ENCODE peak calls at places on chromosomes 2 and 18, in eight cellular contexts. Z is A549; E is neural progenitor cell; U is CD8-positive, alpha-beta T cell; M is colonic mucosa; P is AG10803; T is prostate gland; V is IMR-90. B is an unnamed sample.

GRCh38 chr2:85737961-85738360 is 15.8 kb upstream of the ATOH8 start:
- DNase-seq in Z (no peak), E (no peak), U (no peak), M (no peak), P (no peak), T (no peak), V (no peak), B (no peak)

GRCh38 chr18:43278401-43278800 is 1.1 kb upstream of the SYT4 start:
- DNase-seq in Z (no peak), E (no peak), U (no peak), M (no peak), P (no peak), T (no peak), V (no peak), B (no peak)

GRCh38 chr2:201697899-201698298 is 545 bp downstream of the MPP4 start:
- DNase-seq in Z (no peak), E (no peak), U (no peak), M (no peak), P (peak), T (no peak), V (peak), B (no peak)

GRCh38 chr2:14256890-14257289 is 375.6 kb upstream of the LRATD1 start:
- DNase-seq in Z (no peak), E (peak), U (no peak), M (no peak), P (peak), T (no peak), V (no peak), B (no peak)

GRCh38 chr18:50623694-50624352 is 63.9 kb downstream of the MAPK4 start:
- DNase-seq in Z (no peak), E (no peak), U (no peak), M (no peak), P (no peak), T (no peak), V (no peak), B (no peak)

GRCh38 chr18:48803518-48803917 is 147.2 kb downstream of the SMAD7 start:
- DNase-seq in Z (no peak), E (no peak), U (no peak), M (peak), P (no peak), T (no peak), V (no peak), B (no peak)

GRCh38 chr2:70663411-70663810 is 104.6 kb downstream of the ADD2 start:
- DNase-seq in Z (no peak), E (no peak), U (no peak), M (no peak), P (no peak), T (no peak), V (no peak), B (no peak)

GRCh38 chr18:56469582-56469981 is 168.8 kb downstream of the TXNL1 start:
- DNase-seq in Z (no peak), E (no peak), U (no peak), M (no peak), P (no peak), T (no peak), V (peak), B (no peak)

GRCh38 chr18:36934884-36935283 is 106.0 kb downstream of the KIAA1328 start:
- DNase-seq in Z (no peak), E (no peak), U (no peak), M (no peak), P (peak), T (no peak), V (peak), B (no peak)

GRCh38 chr2:197292614-197293013 is 18.0 kb downstream of the ANKRD44 start:
- DNase-seq in Z (no peak), E (no peak), U (no peak), M (no peak), P (no peak), T (no peak), V (no peak), B (no peak)

GRCh38 chr2:233857511-233858118 is 3.3 kb upstream of the HJURP start:
- DNase-seq in Z (peak), E (peak), U (no peak), M (peak), P (no peak), T (no peak), V (no peak), B (no peak)

GRCh38 chr18:12516049-12516677 is 108.4 kb downstream of the PRELID3A start:
- DNase-seq in Z (no peak), E (no peak), U (no peak), M (no peak), P (no peak), T (no peak), V (peak), B (no peak)

GRCh38 chr2:105924271-105924670 is 179.6 kb downstream of the NCK2 start:
- DNase-seq in Z (no peak), E (no peak), U (no peak), M (no peak), P (no peak), T (no peak), V (no peak), B (no peak)

GRCh38 chr18:2570772-2571199 is 519 bp downstream of the METTL4 start:
- DNase-seq in Z (peak), E (peak), U (no peak), M (peak), P (peak), T (peak), V (peak), B (peak)

GRCh38 chr2:64852771-64853241 is 136.4 kb upstream of the SLC1A4 start:
- DNase-seq in Z (no peak), E (no peak), U (no peak), M (no peak), P (no peak), T (no peak), V (no peak), B (no peak)

GRCh38 chr2:219733746-219734145 is 106.3 kb downstream of the SLC4A3 start:
- DNase-seq in Z (no peak), E (no peak), U (no peak), M (no peak), P (no peak), T (no peak), V (no peak), B (no peak)

GRCh38 chr2:219733106-219733505 is 105.7 kb downstream of the SLC4A3 start:
- DNase-seq in Z (no peak), E (no peak), U (no peak), M (no peak), P (no peak), T (no peak), V (no peak), B (no peak)

GRCh38 chr2:219737270-219737691 is 109.9 kb downstream of the SLC4A3 start:
- DNase-seq in Z (peak), E (peak), U (no peak), M (no peak), P (no peak), T (no peak), V (peak), B (no peak)

GRCh38 chr2:219739061-219739460 is 111.6 kb downstream of the SLC4A3 start:
- DNase-seq in Z (no peak), E (no peak), U (no peak), M (no peak), P (peak), T (no peak), V (peak), B (no peak)

GRCh38 chr2:219736196-219736595 is 108.8 kb downstream of the SLC4A3 start:
- DNase-seq in Z (peak), E (peak), U (no peak), M (peak), P (peak), T (peak), V (peak), B (no peak)
- TF ChIP-seq CTCF in Z (peak), E (peak), U (peak), M (no peak), P (peak), T (peak), V (peak), B (peak)

DNA sequence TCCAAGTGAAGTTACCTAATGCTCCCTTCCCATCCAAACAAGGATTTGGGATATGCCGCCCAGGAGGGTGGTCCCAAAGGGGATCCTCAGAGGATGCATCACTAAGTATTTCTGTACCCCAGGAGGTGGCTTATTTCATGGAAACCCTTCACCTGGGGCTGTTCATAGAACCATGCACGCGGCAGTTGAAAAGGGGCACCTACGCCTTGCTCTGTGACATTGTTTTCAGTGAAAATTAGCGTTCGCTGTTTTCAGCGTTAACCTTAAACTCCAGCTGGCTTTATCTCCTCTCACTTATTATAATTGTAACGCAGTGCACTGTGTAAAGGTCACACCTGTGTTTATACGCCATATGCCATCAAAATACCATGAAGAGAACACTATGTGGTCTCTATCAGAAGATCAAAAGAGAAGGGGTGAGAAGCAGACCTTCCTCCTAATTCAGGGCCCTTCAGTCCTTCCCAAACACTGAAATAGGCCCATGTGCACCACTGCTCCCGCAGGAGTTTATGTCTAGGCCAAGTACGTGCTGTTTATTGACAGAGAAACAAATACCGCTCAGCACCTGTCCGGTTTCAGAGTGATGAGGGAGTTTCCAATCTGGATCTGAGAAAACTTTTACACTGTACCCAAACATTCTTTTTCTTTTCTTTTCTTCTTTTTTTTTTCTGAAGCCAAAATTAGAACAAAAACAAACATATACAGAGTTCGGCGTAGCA is 162.1 kb downstream of the BCL2 start:
- DNase-seq in Z (no peak), E (no peak), U (no peak), M (no peak), P (no peak), T (no peak), V (no peak), B (no peak)
- H3K4me3 ChIP-seq in Z (no peak), E (no peak), U (peak), M (no peak), P (no peak), T (no peak), V (no peak), B (peak)

DNA sequence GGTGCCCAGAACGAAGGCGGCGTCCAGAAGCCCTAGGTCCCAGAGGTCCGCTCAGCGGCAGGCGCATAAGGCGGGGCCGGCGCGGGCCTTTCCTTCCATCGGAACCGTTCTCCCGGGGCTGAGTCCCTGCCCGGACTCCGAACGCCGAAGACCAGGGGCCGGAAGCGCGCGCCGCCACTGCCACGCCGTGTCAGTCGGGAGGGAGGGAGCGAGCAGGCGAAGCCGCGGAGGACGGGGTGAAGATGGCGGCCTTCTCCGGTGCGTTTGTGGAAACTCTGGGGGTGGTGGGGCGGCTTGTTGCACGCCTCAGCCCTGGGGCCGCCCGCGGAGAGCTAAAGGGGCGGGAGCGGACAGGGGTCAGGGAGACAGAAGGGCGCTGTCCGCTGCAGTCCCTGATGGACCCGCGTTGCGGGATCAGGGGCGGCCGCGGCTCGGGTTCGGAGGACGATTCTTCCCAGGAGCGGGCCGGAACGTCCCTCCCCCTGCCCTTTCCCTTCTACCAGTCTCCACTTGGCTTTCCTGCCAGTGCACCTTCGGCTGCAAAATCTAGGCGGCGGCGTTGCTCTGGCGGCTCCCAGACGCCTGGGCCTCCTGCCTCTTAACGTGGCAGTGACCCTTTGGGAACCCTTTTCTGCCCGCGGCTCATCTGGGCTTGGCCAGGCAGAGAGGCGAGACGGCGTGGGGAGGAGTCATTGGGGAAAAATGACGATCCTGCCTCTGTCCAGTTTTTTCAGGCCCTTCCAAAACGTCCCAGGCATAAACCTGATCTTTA is at the start of gene DDX1:
- DNase-seq in Z (peak), E (peak), U (peak), M (peak), P (peak), T (peak), V (peak), B (peak)
- TF ChIP-seq CTCF in Z (no peak), E (no peak), U (no peak), M (no peak), P (peak), T (no peak), V (no peak), B (no peak)

DNA sequence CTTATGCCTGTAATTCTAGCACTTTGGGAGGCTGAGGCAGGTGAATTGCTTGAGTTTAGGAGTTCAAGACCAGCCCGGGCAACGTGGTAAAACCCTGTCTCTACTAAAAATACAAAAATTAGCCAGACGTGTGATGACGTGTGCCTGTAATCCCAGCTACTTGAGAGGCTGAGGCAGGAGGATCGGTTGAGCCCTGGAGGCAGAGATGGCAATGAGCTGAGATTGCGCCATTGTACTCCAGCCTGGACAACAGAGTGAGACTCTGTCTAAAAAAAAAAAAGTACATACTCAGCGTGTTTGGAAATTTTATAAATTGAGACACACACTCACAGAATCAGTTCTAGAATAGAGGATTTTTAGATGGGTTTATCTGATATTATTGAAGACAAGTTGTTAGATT is 17.1 kb upstream of the GIGYF2 start:
- DNase-seq in Z (no peak), E (no peak), U (no peak), M (no peak), P (no peak), T (no peak), V (no peak), B (no peak)
- H3K4me3 ChIP-seq in Z (no peak), E (no peak), U (no peak), M (no peak), P (no peak), T (no peak), V (no peak), B (no peak)

DNA sequence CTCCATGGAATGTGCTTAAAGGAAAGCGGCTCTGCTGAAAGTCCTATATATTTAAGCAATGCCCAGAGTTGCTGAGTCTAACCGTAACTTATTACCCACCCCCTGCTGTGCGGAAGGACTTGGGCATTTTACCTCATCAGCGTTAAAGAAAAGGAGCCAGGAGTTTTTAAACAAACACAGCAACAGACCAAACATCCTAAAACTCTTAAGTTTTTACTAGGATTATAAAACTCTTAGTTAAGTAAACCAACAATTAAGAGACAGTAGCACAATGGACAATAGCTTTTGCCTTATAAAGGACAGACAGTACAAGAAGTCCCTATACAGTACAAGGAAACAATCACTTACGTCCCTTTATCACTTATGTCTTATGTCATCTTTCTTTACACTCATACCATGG is 90.2 kb downstream of the ZNF521 start:
- DNase-seq in Z (no peak), E (peak), U (no peak), M (no peak), P (no peak), T (no peak), V (no peak), B (no peak)
- TF ChIP-seq CTCF in Z (no peak), E (no peak), U (no peak), M (no peak), P (no peak), T (no peak), V (no peak), B (no peak)

DNA sequence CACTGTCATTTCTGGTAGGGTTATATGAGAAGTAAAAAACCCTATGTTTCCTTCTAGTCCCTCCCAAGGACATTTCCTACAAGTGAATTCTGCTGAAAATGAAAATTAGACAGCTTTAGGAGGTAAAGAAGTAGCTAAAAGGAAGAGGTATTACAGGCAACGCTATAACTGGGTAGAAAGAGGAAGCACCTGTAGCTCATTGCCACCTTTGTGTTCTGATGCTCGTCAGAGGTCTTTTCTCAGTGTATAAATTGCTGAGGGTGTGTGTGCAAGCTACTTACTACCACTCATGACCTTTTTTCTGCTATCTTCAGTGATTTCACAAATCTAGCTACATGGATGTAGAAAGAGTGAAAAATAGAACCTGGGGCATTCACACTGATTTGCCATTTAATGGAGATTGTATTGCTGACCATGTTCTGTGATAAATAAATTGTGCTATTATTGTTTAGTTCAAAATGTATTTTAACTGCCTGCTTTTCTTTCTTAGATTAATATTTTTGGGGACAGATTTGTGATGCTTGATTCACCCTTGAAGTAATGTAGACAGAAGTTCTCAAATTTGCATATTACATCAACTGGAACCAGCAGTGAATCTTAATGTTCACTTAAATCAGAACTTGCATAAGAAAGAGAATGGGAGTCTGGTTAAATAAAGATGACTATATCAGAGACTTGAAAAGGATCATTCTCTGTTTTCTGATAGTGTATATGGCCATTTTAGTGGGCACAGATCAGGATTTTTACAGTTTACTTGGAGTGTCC is 1.6 kb downstream of the DNAJC10 start:
- DNase-seq in Z (no peak), E (no peak), U (no peak), M (no peak), P (no peak), T (no peak), V (no peak), B (no peak)
- H3K4me3 ChIP-seq in Z (peak), E (peak), U (no peak), M (no peak), P (peak), T (no peak), V (no peak), B (peak)

B was measured in thoracic aorta.